ENCODE peak calls at places on chromosomes 4 and X, in nine cellular contexts. I, G, D, C, W, P, L, F and T are unnamed samples.

GRCh38 chr4:1975880-1976279 is 32.9 kb downstream of the NELFA start:
- DNase-seq in L (peak), P (no peak), D (no peak), I (no peak), G (no peak), W (no peak), F (no peak), C (no peak), T (no peak)

GRCh38 chrX:97238632-97239031 is 354.9 kb downstream of the RPA4 start:
- DNase-seq in F (no peak), P (no peak), C (no peak), G (no peak), I (no peak), D (no peak), L (no peak), W (no peak), T (peak)

GRCh38 chrX:48468693-48469691 is 1.1 kb downstream of the SLC38A5 start:
- DNase-seq in W (no peak), P (no peak), G (no peak), F (no peak), L (no peak), D (no peak), C (no peak), I (no peak), T (no peak)

GRCh38 chr4:46503739-46504138 is 113.8 kb upstream of the GABRA2 start:
- DNase-seq in F (no peak), I (no peak), D (no peak), W (no peak), C (no peak), G (no peak), L (no peak), P (no peak), T (no peak)

GRCh38 chr4:81631958-81632439 is 160.3 kb upstream of the RASGEF1B start:
- DNase-seq in D (peak), G (no peak), C (no peak), I (no peak), P (no peak), L (no peak), F (no peak), W (no peak), T (peak)

GRCh38 chrX:10387011-10387410 is 230.2 kb downstream of the CLCN4 start:
- DNase-seq in G (no peak), L (no peak), F (no peak), C (no peak), P (no peak), W (no peak), I (no peak), D (no peak), T (peak)

GRCh38 chr4:185839204-185839712 is 27.3 kb upstream of the SORBS2 start:
- DNase-seq in G (no peak), C (no peak), I (peak), L (no peak), D (peak), F (no peak), P (no peak), W (peak), T (peak)

GRCh38 chr4:63563288-63564014 is 845.8 kb downstream of the TECRL start:
- DNase-seq in C (no peak), D (no peak), G (no peak), F (no peak), P (no peak), L (no peak), I (no peak), W (no peak), T (no peak)

GRCh38 chr4:153014460-153014859 is 78.3 kb downstream of the FHDC1 start:
- DNase-seq in I (no peak), W (no peak), P (no peak), F (no peak), L (no peak), C (no peak), G (no peak), D (no peak), T (peak)

GRCh38 chrX:132219343-132219768 is at the start of gene RAP2C:
- DNase-seq in G (peak), W (peak), P (peak), D (peak), L (no peak), F (peak), I (peak), C (no peak), T (peak)

GRCh38 chrX:108117988-108118387 is 26.4 kb downstream of the ATG4A start:
- DNase-seq in D (no peak), C (no peak), G (no peak), W (no peak), P (no peak), F (no peak), L (no peak), I (no peak), T (no peak)

GRCh38 chr4:147741190-147741788 is 9.4 kb downstream of the ARHGAP10 start:
- DNase-seq in I (no peak), C (no peak), F (no peak), G (no peak), D (no peak), W (no peak), P (no peak), L (no peak), T (peak)

GRCh38 chrX:16578218-16578617 is 71.7 kb upstream of the S100G start:
- DNase-seq in L (no peak), G (no peak), C (no peak), I (peak), F (no peak), W (no peak), D (no peak), P (no peak), T (peak)

GRCh38 chr4:61210186-61210939 is 10.2 kb downstream of the ADGRL3 start:
- DNase-seq in G (no peak), W (no peak), P (no peak), D (no peak), C (no peak), I (no peak), L (no peak), F (no peak), T (no peak)

GRCh38 chr4:158172558-158173258 is at the start of gene GASK1B:
- DNase-seq in F (no peak), L (no peak), I (peak), C (no peak), W (peak), G (no peak), P (peak), D (peak), T (peak)

GRCh38 chr4:149465941-149466340 is 349.7 kb downstream of the IQCM start:
- DNase-seq in I (no peak), L (no peak), C (no peak), P (no peak), G (no peak), F (no peak), D (no peak), W (no peak), T (peak)

GRCh38 chrX:154401045-154401799 is 3.0 kb downstream of the RPL10 start:
- DNase-seq in G (no peak), L (no peak), I (no peak), W (no peak), F (no peak), D (peak), P (no peak), C (no peak), T (peak)

GRCh38 chrX:151174581-151175282 is 1.7 kb upstream of the GPR50 start:
- DNase-seq in G (no peak), D (no peak), C (no peak), I (peak), F (no peak), L (no peak), P (no peak), W (no peak), T (no peak)

GRCh38 chr4:55258152-55258863 is 87.7 kb upstream of the SRD5A3 start:
- DNase-seq in L (no peak), F (no peak), I (no peak), D (no peak), C (no peak), P (no peak), W (no peak), G (no peak), T (peak)

GRCh38 chrX:123424546-123424945 is 240.5 kb downstream of the GRIA3 start:
- DNase-seq in W (no peak), G (no peak), F (no peak), P (no peak), C (no peak), D (peak), L (no peak), I (no peak), T (peak)

GRCh38 chr4:23717528-23718248 is 172.2 kb downstream of the PPARGC1A start:
- DNase-seq in I (peak), D (peak), G (no peak), C (no peak), P (no peak), L (no peak), F (no peak), W (no peak), T (peak)

GRCh38 chr4:9983211-9983610 is 38.1 kb downstream of the SLC2A9 start:
- DNase-seq in P (no peak), W (no peak), F (peak), G (no peak), C (no peak), I (no peak), L (no peak), D (no peak), T (no peak)

GRCh38 chr4:166535865-166536264 is 662.8 kb downstream of the TLL1 start:
- DNase-seq in F (no peak), P (no peak), C (no peak), G (no peak), D (no peak), W (no peak), I (no peak), L (no peak), T (no peak)

GRCh38 chr4:120749445-120750151 is 172.9 kb downstream of the PRDM5 start:
- DNase-seq in P (no peak), W (no peak), L (no peak), G (peak), D (no peak), I (no peak), C (peak), F (no peak), T (no peak)

GRCh38 chrX:2819345-2820130 is 9.2 kb upstream of the GYG2 start:
- DNase-seq in I (no peak), P (no peak), D (peak), W (no peak), F (no peak), C (no peak), L (no peak), G (peak), T (peak)

GRCh38 chr4:4762909-4763814 is 96.3 kb upstream of the MSX1 start:
- DNase-seq in D (no peak), P (peak), W (no peak), I (peak), L (no peak), F (no peak), C (peak), G (no peak), T (peak)